ENCODE peak calls at places on chromosomes 13 and 19, in ten cellular contexts. G, D, M, H, Y, E, R, U, B and C are unnamed samples.

GRCh38 chr13:99103536-99103935 is 97.1 kb upstream of the UBAC2 start:
- DNase-seq in G (no peak), D (no peak), M (no peak), H (no peak), Y (no peak), E (no peak), R (no peak), U (no peak), B (no peak), C (no peak)

GRCh38 chr19:40588110-40588854 is 11.6 kb downstream of the SHKBP1 start:
- DNase-seq in G (no peak), D (no peak), M (no peak), H (peak; percentile 34), Y (no peak), E (no peak), R (no peak), U (no peak), B (no peak), C (peak; percentile 39)

GRCh38 chr19:378706-379105 is 30.2 kb downstream of the C2CD4C start:
- DNase-seq in G (no peak), D (no peak), M (no peak), H (no peak), Y (no peak), E (no peak), R (no peak), U (no peak), B (no peak), C (no peak)

GRCh38 chr13:93730780-93731179 is 504.2 kb downstream of the GPC6 start:
- DNase-seq in G (no peak), D (no peak), M (no peak), H (no peak), Y (no peak), E (no peak), R (no peak), U (peak; percentile 36), B (no peak), C (no peak)

GRCh38 chr13:52599037-52599852 is 43.0 kb upstream of the HNRNPA1L2 start:
- DNase-seq in G (no peak), D (no peak), M (no peak), H (peak; percentile 87), Y (no peak), E (no peak), R (no peak), U (peak; percentile 71), B (no peak), C (peak; percentile 75)

GRCh38 chr13:106649495-106649894 is 81.6 kb upstream of the ARGLU1 start:
- DNase-seq in G (no peak), D (peak; percentile 78), M (no peak), H (peak; percentile 39), Y (peak; percentile 61), E (no peak), R (no peak), U (peak; percentile 22), B (no peak), C (peak; percentile 68)

GRCh38 chr13:27960362-27961226 is 8.5 kb downstream of the CDX2 start:
- DNase-seq in G (no peak), D (peak; percentile 91), M (no peak), H (peak; percentile 62), Y (peak; percentile 52), E (peak; percentile 89), R (no peak), U (no peak), B (peak; percentile 76), C (no peak)

GRCh38 chr13:33876716-33877394 is 58.9 kb downstream of the RFC3 start:
- DNase-seq in G (no peak), D (no peak), M (no peak), H (no peak), Y (no peak), E (no peak), R (no peak), U (no peak), B (no peak), C (no peak)

GRCh38 chr13:49679244-49679643 is 12.0 kb downstream of the EBPL start:
- DNase-seq in G (no peak), D (no peak), M (no peak), H (peak; percentile 16), Y (no peak), E (no peak), R (no peak), U (peak; percentile 35), B (no peak), C (no peak)
- TF ChIP-seq CTCF in G (peak; percentile 17), D (no peak), M (no peak), H (peak; percentile 35), Y (no peak), E (no peak), R (peak; percentile 10), U (peak; percentile 22), B (no peak), C (peak; percentile 36)

GRCh38 chr19:57560049-57560491 is 407 bp upstream of the ZNF550 start:
- DNase-seq in G (no peak), D (no peak), M (peak; percentile 38), H (peak; percentile 38), Y (peak; percentile 86), E (no peak), R (peak; percentile 16), U (peak; percentile 76), B (no peak), C (no peak)

GRCh38 chr19:57559008-57559403 is 657 bp downstream of the ZNF550 start:
- DNase-seq in G (no peak), D (peak; percentile 23), M (peak; percentile 32), H (peak; percentile 42), Y (peak; percentile 59), E (peak; percentile 18), R (no peak), U (no peak), B (no peak), C (no peak)

GRCh38 chr19:57563547-57563946 is 3.9 kb upstream of the ZNF550 start:
- DNase-seq in G (no peak), D (no peak), M (no peak), H (no peak), Y (no peak), E (no peak), R (no peak), U (no peak), B (no peak), C (no peak)

GRCh38 chr19:57559404-57560025 is at the start of gene ZNF550:
- DNase-seq in G (peak; percentile 50), D (peak; percentile 92), M (peak; percentile 89), H (peak; percentile 89), Y (peak; percentile 83), E (peak; percentile 85), R (peak; percentile 53), U (peak; percentile 83), B (peak; percentile 63), C (peak; percentile 81)

GRCh38 chr19:57558525-57558924 is 1.1 kb downstream of the ZNF550 start:
- DNase-seq in G (no peak), D (no peak), M (no peak), H (no peak), Y (no peak), E (no peak), R (no peak), U (peak; percentile 35), B (no peak), C (no peak)
- TF ChIP-seq CTCF in G (no peak), D (no peak), M (no peak), H (no peak), Y (no peak), E (no peak), R (peak; percentile 21), U (peak; percentile 28), B (no peak), C (peak; percentile 46)

GRCh38 chr19:38143847-38144246 is 80.2 kb downstream of the DPF1 start:
- DNase-seq in G (no peak), D (no peak), M (no peak), H (no peak), Y (no peak), E (no peak), R (no peak), U (no peak), B (no peak), C (no peak)
- TF ChIP-seq CTCF in G (peak; percentile 16), D (no peak), M (no peak), H (no peak), Y (no peak), E (no peak), R (peak; percentile 34), U (peak; percentile 18), B (no peak), C (peak; percentile 44)

GRCh38 chr13:42381165-42381425 is 109.1 kb downstream of the AKAP11 start:
- DNase-seq in G (no peak), D (no peak), M (no peak), H (no peak), Y (no peak), E (no peak), R (no peak), U (no peak), B (no peak), C (no peak)
- TF ChIP-seq CTCF in G (no peak), D (no peak), M (no peak), H (no peak), Y (no peak), E (no peak), R (no peak), U (no peak), B (no peak), C (no peak)